ENCODE peak calls at places on chromosomes 12 and 14, in five cellular contexts. B is AG04450, T is SK-N-DZ, N is NCI-H146, K is amygdala. W is an unnamed sample.
A peak's percentile ranks its signal among the peaks of the same experiment; 100 is the strongest.

GRCh38 chr14:68894123-68894522 is 85.0 kb downstream of the ACTN1 start:
- DNase-seq in B (no peak), T (no peak), N (no peak), K (no peak), W (no peak)

GRCh38 chr14:51002406-51002984 is 58.2 kb upstream of the PYGL start:
- DNase-seq in B (no peak), T (no peak), N (no peak), K (no peak), W (no peak)

GRCh38 chr14:54837508-54838149 is 65.0 kb downstream of the GCH1 start:
- DNase-seq in B (no peak), T (no peak), N (no peak), K (no peak), W (no peak)

GRCh38 chr12:49588761-49589516 is 16.5 kb downstream of the FAM186B start:
- DNase-seq in B (no peak), T (no peak), N (no peak), K (no peak), W (no peak)

GRCh38 chr12:6887460-6887859 is 14.4 kb upstream of the SPSB2 start:
- DNase-seq in B (no peak), T (no peak), N (no peak), K (no peak), W (no peak)

GRCh38 chr12:131784909-131785762 is 43.1 kb upstream of the MMP17 start:
- DNase-seq in B (no peak), T (no peak), N (no peak), K (no peak), W (no peak)

GRCh38 chr14:76490735-76491134 is 114.8 kb downstream of the ESRRB start:
- DNase-seq in B (no peak), T (no peak), N (no peak), K (no peak), W (no peak)

GRCh38 chr14:104979758-104980591 is 1.8 kb upstream of the AHNAK2 start:
- DNase-seq in B (no peak), T (no peak), N (no peak), K (no peak), W (no peak)

GRCh38 chr12:4355843-4356327 is 23.6 kb downstream of the FGF23 start:
- DNase-seq in B (no peak), T (peak; percentile 64), N (peak; percentile 66), K (no peak), W (no peak)

GRCh38 chr12:68242777-68243176 is 10.6 kb downstream of the IL22 start:
- DNase-seq in B (no peak), T (no peak), N (no peak), K (no peak), W (no peak)

GRCh38 chr12:24904871-24905270 is 44.0 kb downstream of the BCAT1 start:
- DNase-seq in B (no peak), T (no peak), N (no peak), K (no peak), W (no peak)

GRCh38 chr12:51028126-51028810 is 2.1 kb upstream of the SLC11A2 start:
- DNase-seq in B (no peak), T (peak; percentile 63), N (peak; percentile 61), K (no peak), W (peak; percentile 57)

GRCh38 chr12:113162102-113163029 is 12.8 kb downstream of the CFAP73 start:
- DNase-seq in B (no peak), T (peak; percentile 69), N (no peak), K (no peak), W (no peak)

GRCh38 chr14:102629700-102630365 is 37.4 kb downstream of the RCOR1 start:
- DNase-seq in B (no peak), T (no peak), N (no peak), K (no peak), W (no peak)

GRCh38 chr12:93569301-93569655 is 3.2 kb upstream of the SOCS2 start:
- DNase-seq in B (no peak), T (no peak), N (no peak), K (no peak), W (no peak)

GRCh38 chr14:95577875-95578274 is 43.0 kb downstream of the GLRX5 start:
- DNase-seq in B (no peak), T (no peak), N (no peak), K (no peak), W (no peak)

GRCh38 chr12:29710104-29710503 is 73.6 kb downstream of the TMTC1 start:
- DNase-seq in B (no peak), T (peak; percentile 96), N (no peak), K (no peak), W (no peak)

GRCh38 chr12:132199526-132200319 is 55.5 kb downstream of the NOC4L start:
- DNase-seq in B (no peak), T (no peak), N (no peak), K (no peak), W (no peak)

GRCh38 chr14:70359076-70359424 is 433 bp downstream of the COX16 start:
- DNase-seq in B (no peak), T (no peak), N (no peak), K (no peak), W (no peak)

GRCh38 chr12:55847033-55847432 is 4.3 kb upstream of the MMP19 start:
- DNase-seq in B (peak; percentile 36), T (no peak), N (no peak), K (no peak), W (no peak)

GRCh38 chr12:93002278-93003054 is 73.4 kb upstream of the EEA1 start:
- DNase-seq in B (peak; percentile 52), T (no peak), N (no peak), K (no peak), W (no peak)

GRCh38 chr12:47021298-47021697 is 58.1 kb upstream of the PCED1B start:
- DNase-seq in B (peak; percentile 68), T (peak; percentile 51), N (peak; percentile 21), K (no peak), W (no peak)

GRCh38 chr12:50120521-50120920 is 8.5 kb downstream of the COX14 start:
- DNase-seq in B (no peak), T (no peak), N (no peak), K (no peak), W (no peak)

GRCh38 chr14:51616724-51617409 is 34.8 kb upstream of the FRMD6 start:
- DNase-seq in B (peak; percentile 78), T (no peak), N (no peak), K (no peak), W (no peak)

GRCh38 chr12:54075431-54075830 is 21.8 kb downstream of the HOXC4 start:
- DNase-seq in B (no peak), T (no peak), N (no peak), K (no peak), W (no peak)

GRCh38 chr14:92037989-92038388 is 1.9 kb downstream of the TRIP11 start:
- DNase-seq in B (no peak), T (no peak), N (no peak), K (no peak), W (no peak)

GRCh38 chr12:46364777-46365580 is 7.6 kb downstream of the SLC38A2 start:
- DNase-seq in B (no peak), T (no peak), N (no peak), K (no peak), W (peak; percentile 77)

GRCh38 chr12:128537668-128538067 is 270.7 kb downstream of the TMEM132C start:
- DNase-seq in B (no peak), T (no peak), N (no peak), K (no peak), W (no peak)